ENCODE peak calls at places on chromosome 17, in seven cellular contexts. L is progenitor cell of endocrine pancreas, O is astrocyte of the cerebellum, S is WTC11, V is lung, U is fibroblast of mammary gland, K is lower leg skin. F is an unnamed sample.

GRCh38 chr17:13283606-13284005 is 265.8 kb upstream of the ELAC2 start:
- DNase-seq in U (no peak), K (no peak), S (no peak), V (no peak), O (no peak), L (no peak), F (no peak)

GRCh38 chr17:45029096-45029495 is 22.3 kb downstream of the DCAKD start:
- DNase-seq in L (no peak), K (no peak), V (no peak), U (no peak), O (no peak), S (no peak), F (no peak)

GRCh38 chr17:41965694-41966375 is 760 bp upstream of the CNP start:
- DNase-seq in O (no peak), L (peak; percentile 49), S (peak; percentile 84), V (peak; percentile 86), U (peak; percentile 31), K (peak; percentile 80), F (peak; percentile 25)

GRCh38 chr17:50218071-50218759 is 16.8 kb upstream of the COL1A1 start:
- DNase-seq in K (no peak), V (no peak), U (peak; percentile 75), O (no peak), L (no peak), S (no peak), F (no peak)

GRCh38 chr17:50627782-50628601 is 6.7 kb upstream of the ABCC3 start:
- DNase-seq in S (peak; percentile 37), U (no peak), O (no peak), L (no peak), K (no peak), V (no peak), F (no peak)

GRCh38 chr17:15649861-15650391 is 30.4 kb upstream of the FBXW10B start:
- DNase-seq in O (peak; percentile 18), V (peak; percentile 52), K (peak; percentile 64), U (peak; percentile 62), S (no peak), L (no peak), F (no peak)

GRCh38 chr17:17170346-17170976 is 35.7 kb downstream of the PLD6 start:
- DNase-seq in V (peak; percentile 53), O (no peak), S (no peak), L (no peak), U (no peak), K (no peak), F (no peak)

GRCh38 chr17:17921192-17922082 is 50.8 kb downstream of the TOM1L2 start:
- DNase-seq in S (peak; percentile 49), O (peak; percentile 94), U (peak; percentile 93), K (no peak), L (no peak), V (no peak), F (peak; percentile 89)

GRCh38 chr17:82376042-82376730 is 4.6 kb downstream of the UTS2R start:
- DNase-seq in L (no peak), S (no peak), V (no peak), K (no peak), U (no peak), O (no peak), F (no peak)

GRCh38 chr17:7573324-7574080 is 5.9 kb upstream of the CD68 start:
- DNase-seq in S (peak; percentile 85), L (peak; percentile 73), O (peak; percentile 80), K (peak; percentile 85), U (peak; percentile 90), V (peak; percentile 90), F (peak; percentile 78)

GRCh38 chr17:60426596-60426995 is 4.3 kb downstream of the CHCT1 start:
- DNase-seq in V (no peak), L (no peak), K (no peak), U (no peak), S (no peak), O (no peak), F (no peak)

GRCh38 chr17:10286324-10286723 is 86.5 kb downstream of the MYH13 start:
- DNase-seq in K (no peak), S (no peak), O (no peak), L (no peak), V (no peak), U (no peak), F (no peak)

GRCh38 chr17:1752425-1752941 is 9.4 kb upstream of the SERPINF1 start:
- DNase-seq in K (no peak), V (peak; percentile 61), L (no peak), S (no peak), U (no peak), O (no peak), F (no peak)

GRCh38 chr17:3818786-3819185 is 17.8 kb upstream of the ITGAE start:
- DNase-seq in K (no peak), S (no peak), V (no peak), U (no peak), O (no peak), L (no peak), F (no peak)

GRCh38 chr17:80245566-80246265 is 14.9 kb upstream of the RNF213 start:
- DNase-seq in V (no peak), U (no peak), O (no peak), K (no peak), S (no peak), L (no peak), F (no peak)

GRCh38 chr17:58210922-58211321 is 8.1 kb downstream of the MKS1 start:
- DNase-seq in U (no peak), K (no peak), S (no peak), O (no peak), L (no peak), V (no peak), F (no peak)

GRCh38 chr17:32015245-32016013 is 8.2 kb downstream of the LRRC37B start:
- DNase-seq in K (no peak), L (no peak), S (no peak), O (no peak), V (no peak), U (peak; percentile 16), F (no peak)

GRCh38 chr17:50201226-50201854 is at the start of gene COL1A1:
- DNase-seq in V (peak; percentile 68), O (peak; percentile 71), S (peak; percentile 47), L (no peak), U (peak; percentile 85), K (peak; percentile 75), F (peak; percentile 96)

GRCh38 chr17:19238167-19238505 is 970 bp downstream of the EPN2 start:
- DNase-seq in L (peak; percentile 26), S (peak; percentile 38), O (no peak), V (peak; percentile 43), K (no peak), U (no peak), F (no peak)

GRCh38 chr17:74332763-74333220 is 6.8 kb downstream of the KIF19 start:
- DNase-seq in S (no peak), V (no peak), O (no peak), U (no peak), L (no peak), K (no peak), F (no peak)

GRCh38 chr17:41943492-41943891 is 13.1 kb downstream of the ODAD4 start:
- DNase-seq in O (no peak), L (no peak), V (no peak), U (no peak), S (no peak), K (no peak), F (no peak)

GRCh38 chr17:16239931-16240330 is 22.9 kb downstream of the PIGL start:
- DNase-seq in O (no peak), S (no peak), V (no peak), L (no peak), K (no peak), U (no peak), F (no peak)

GRCh38 chr17:40490289-40490853 is 11.1 kb downstream of the TNS4 start:
- DNase-seq in V (no peak), U (peak; percentile 80), O (no peak), S (peak; percentile 46), L (no peak), K (peak; percentile 87), F (no peak)

GRCh38 chr17:40416671-40417070 is 1.0 kb downstream of the TOP2A start:
- DNase-seq in K (no peak), V (no peak), U (no peak), O (no peak), L (no peak), S (no peak), F (no peak)

GRCh38 chr17:68011199-68011665 is 15.0 kb upstream of the C17orf58 start:
- DNase-seq in K (peak; percentile 25), S (peak; percentile 82), V (peak; percentile 57), U (peak; percentile 40), L (no peak), O (no peak), F (no peak)

GRCh38 chr17:5780476-5780875 is 196.2 kb upstream of the NLRP1 start:
- DNase-seq in O (no peak), S (no peak), V (no peak), L (no peak), K (no peak), U (peak; percentile 65), F (peak; percentile 65)
- TF ChIP-seq CTCF in O (peak; percentile 21), S (no peak), V (no peak), L (no peak), K (no peak), U (no peak), F (peak; percentile 49)

GRCh38 chr17:28756025-28756804 is 12.4 kb downstream of the TRAF4 start:
- DNase-seq in U (no peak), K (no peak), S (no peak), L (no peak), O (no peak), V (no peak), F (no peak)
- TF ChIP-seq CTCF in U (no peak), K (no peak), S (no peak), L (no peak), O (no peak), V (no peak), F (no peak)

DNA sequence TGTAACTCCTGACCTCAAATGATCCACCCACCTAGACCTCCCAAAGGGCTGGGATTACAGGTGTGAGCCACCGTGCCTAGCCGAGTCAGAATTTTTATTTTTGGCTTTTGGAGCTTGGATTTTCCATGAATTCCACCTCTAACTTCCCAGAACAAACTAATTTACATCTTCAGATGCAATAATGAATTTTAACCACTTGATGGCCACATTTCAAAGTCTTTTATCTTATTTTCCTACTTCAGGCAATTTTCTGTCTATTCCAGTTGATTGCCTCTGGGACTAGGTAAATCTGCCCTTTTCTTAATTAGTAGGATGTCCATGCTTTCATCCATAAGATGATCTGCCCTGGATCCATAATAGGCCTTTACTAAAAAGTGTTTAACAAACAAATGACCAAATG is 156.4 kb upstream of the ANKFN1 start:
- DNase-seq in L (no peak), K (no peak), O (no peak), S (no peak), U (peak; percentile 10), V (no peak), F (peak; percentile 17)
- TF ChIP-seq CTCF in L (peak; percentile 22), K (no peak), O (no peak), S (no peak), U (peak; percentile 31), V (no peak), F (peak; percentile 74)

GRCh38 chr17:48643697-48644012 is 17.5 kb upstream of the HOXB9 start:
- DNase-seq in K (no peak), L (no peak), V (no peak), O (no peak), S (no peak), U (no peak), F (no peak)

GRCh38 chr17:48640858-48641180 is 14.7 kb upstream of the HOXB9 start:
- DNase-seq in S (no peak), K (no peak), U (no peak), V (no peak), O (no peak), L (no peak), F (no peak)

GRCh38 chr17:48642843-48643696 is 16.9 kb upstream of the HOXB9 start:
- DNase-seq in O (no peak), L (no peak), K (no peak), V (no peak), S (no peak), U (no peak), F (no peak)

GRCh38 chr17:48641541-48642058 is 15.4 kb upstream of the HOXB9 start:
- DNase-seq in V (no peak), U (no peak), K (no peak), S (peak; percentile 61), O (no peak), L (no peak), F (no peak)

GRCh38 chr17:48642059-48642842 is 16.1 kb upstream of the HOXB9 start:
- DNase-seq in V (no peak), K (no peak), O (no peak), U (no peak), L (no peak), S (peak; percentile 80), F (no peak)
- TF ChIP-seq CTCF in V (no peak), K (no peak), O (no peak), U (no peak), L (peak; percentile 10), S (no peak), F (no peak)